ENCODE peak calls at places on chromosome 21, in eight cellular contexts. U is GM23248, B is hepatocyte, C is MM.1S, S is HCT116, Z is Karpas-422, M is neural progenitor cell, T is endothelial cell of umbilical vein. Y is an unnamed sample.

GRCh38 chr21:28154121-28154520 is 838.6 kb downstream of the LTN1 start:
- DNase-seq in U (no peak), B (no peak), C (no peak), S (no peak), Z (no peak), M (no peak), T (no peak), Y (no peak)

GRCh38 chr21:28342229-28342810 is 650.4 kb downstream of the LTN1 start:
- DNase-seq in U (no peak), B (no peak), C (no peak), S (no peak), Z (no peak), M (no peak), T (no peak), Y (peak; percentile 71)

GRCh38 chr21:15967661-15968060 is 237.9 kb downstream of the USP25 start:
- DNase-seq in U (peak; percentile 45), B (no peak), C (no peak), S (no peak), Z (no peak), M (no peak), T (no peak), Y (peak; percentile 72)

GRCh38 chr21:32994305-32994704 is 31.4 kb upstream of the OLIG2 start:
- DNase-seq in U (peak; percentile 54), B (peak; percentile 19), C (peak; percentile 59), S (no peak), Z (peak; percentile 54), M (no peak), T (peak; percentile 27), Y (peak; percentile 39)

GRCh38 chr21:31659286-31660133 is at the start of gene SOD1:
- DNase-seq in U (peak; percentile 97), B (peak; percentile 95), C (peak; percentile 100), S (peak; percentile 81), Z (peak; percentile 99), M (peak; percentile 94), T (peak; percentile 92), Y (peak; percentile 92)

GRCh38 chr21:31900121-31900895 is 27.5 kb downstream of the HUNK start:
- DNase-seq in U (no peak), B (peak; percentile 88), C (no peak), S (no peak), Z (peak; percentile 31), M (no peak), T (no peak), Y (no peak)

GRCh38 chr21:34834852-34835501 is 166.2 kb downstream of the CLIC6 start:
- DNase-seq in U (no peak), B (no peak), C (no peak), S (no peak), Z (no peak), M (no peak), T (no peak), Y (no peak)

GRCh38 chr21:33947451-33948095 is 32.0 kb upstream of the ATP5PO start:
- DNase-seq in U (peak; percentile 99), B (peak; percentile 94), C (peak; percentile 90), S (peak; percentile 93), Z (peak; percentile 40), M (peak; percentile 78), T (peak; percentile 95), Y (peak; percentile 98)

GRCh38 chr21:15298306-15298705 is 233.5 kb upstream of the NRIP1 start:
- DNase-seq in U (no peak), B (no peak), C (no peak), S (no peak), Z (no peak), M (no peak), T (peak; percentile 80), Y (no peak)

GRCh38 chr21:34075760-34076159 is 2.4 kb downstream of the MRPS6 start:
- DNase-seq in U (peak; percentile 49), B (no peak), C (no peak), S (no peak), Z (no peak), M (no peak), T (no peak), Y (peak; percentile 29)

GRCh38 chr21:31781737-31782136 is 49.8 kb upstream of the SCAF4 start:
- DNase-seq in U (peak; percentile 77), B (peak; percentile 62), C (no peak), S (no peak), Z (peak; percentile 56), M (no peak), T (no peak), Y (peak; percentile 30)

GRCh38 chr21:37375866-37376574 is 9.4 kb downstream of the DYRK1A start:
- DNase-seq in U (no peak), B (no peak), C (no peak), S (no peak), Z (no peak), M (no peak), T (no peak), Y (no peak)
- H4K20me1 ChIP-seq in U (peaks cover 18% of the 10 kb centered on the region), B (peaks cover 100% of the 10 kb centered on the region), C (peaks cover 99% of the 10 kb centered on the region), S (peaks cover 30% of the 10 kb centered on the region), Z (peaks cover 61% of the 10 kb centered on the region), M (peaks cover 100% of the 10 kb centered on the region), T (peaks cover 3% of the 10 kb centered on the region), Y (peaks cover 2% of the 10 kb centered on the region)

GRCh38 chr21:37044643-37045042 is 28.2 kb downstream of the PIGP start:
- DNase-seq in U (no peak), B (no peak), C (no peak), S (no peak), Z (no peak), M (no peak), T (no peak), Y (no peak)
- H3K4me1 ChIP-seq in U (no peaks in the 10 kb centered on the region), B (no peaks in the 10 kb centered on the region), C (no peaks in the 10 kb centered on the region), S (peaks cover 5% of the 10 kb centered on the region), Z (no peaks in the 10 kb centered on the region), M (peaks cover 23% of the 10 kb centered on the region), T (no peaks in the 10 kb centered on the region), Y (no peaks in the 10 kb centered on the region)

GRCh38 chr21:46317710-46318463 is 5.8 kb downstream of the C21orf58 start:
- DNase-seq in U (no peak), B (peak; percentile 64), C (no peak), S (no peak), Z (no peak), M (peak; percentile 25), T (no peak), Y (no peak)

GRCh38 chr21:46316708-46317324 is 6.9 kb downstream of the C21orf58 start:
- DNase-seq in U (no peak), B (no peak), C (no peak), S (no peak), Z (no peak), M (no peak), T (no peak), Y (no peak)

GRCh38 chr21:46320331-46320801 is 3.3 kb downstream of the C21orf58 start:
- DNase-seq in U (no peak), B (no peak), C (no peak), S (no peak), Z (no peak), M (no peak), T (peak; percentile 70), Y (no peak)

GRCh38 chr21:46318464-46318845 is 5.2 kb downstream of the C21orf58 start:
- DNase-seq in U (no peak), B (no peak), C (no peak), S (no peak), Z (no peak), M (no peak), T (no peak), Y (no peak)

GRCh38 chr21:46319192-46319591 is 4.5 kb downstream of the C21orf58 start:
- DNase-seq in U (no peak), B (no peak), C (no peak), S (no peak), Z (no peak), M (no peak), T (no peak), Y (no peak)
- H4K20me1 ChIP-seq in U (no peaks in the 10 kb centered on the region), B (no peaks in the 10 kb centered on the region), C (no peaks in the 10 kb centered on the region), S (no peaks in the 10 kb centered on the region), Z (no peaks in the 10 kb centered on the region), M (peaks cover 65% of the 10 kb centered on the region), T (no peaks in the 10 kb centered on the region), Y (no peaks in the 10 kb centered on the region)

DNA sequence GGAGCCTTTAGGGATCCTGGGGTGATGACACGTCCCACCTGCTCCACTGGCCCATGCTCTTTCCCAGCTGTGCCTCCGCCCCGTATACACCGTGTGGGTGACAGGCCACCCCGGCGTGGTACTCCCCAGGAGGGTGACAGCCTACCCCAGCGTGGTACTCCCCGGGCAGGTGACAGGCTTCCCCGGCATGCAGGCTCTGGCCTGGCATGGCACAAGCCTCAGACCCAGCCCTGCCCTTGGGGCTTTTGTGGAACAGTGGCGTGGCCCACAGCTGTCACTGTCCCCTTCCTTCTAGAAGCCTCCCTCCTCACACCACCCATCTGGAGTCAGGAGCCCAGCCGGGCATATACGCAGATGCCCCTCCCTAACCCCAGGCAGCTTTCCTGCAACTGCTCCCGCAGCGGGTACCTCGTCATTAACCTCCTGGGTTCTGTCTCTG is 4.7 kb upstream of the PFKL start:
- DNase-seq in U (no peak), B (no peak), C (no peak), S (no peak), Z (peak; percentile 51), M (no peak), T (no peak), Y (no peak)
- H3K4me1 ChIP-seq in U (peaks cover 4% of the 10 kb centered on the region), B (peaks cover 7% of the 10 kb centered on the region), C (peaks cover 13% of the 10 kb centered on the region), S (peaks cover 5% of the 10 kb centered on the region), Z (peaks cover 10% of the 10 kb centered on the region), M (peaks cover 4% of the 10 kb centered on the region), T (peaks cover 5% of the 10 kb centered on the region), Y (peaks cover 2% of the 10 kb centered on the region)

GRCh38 chr21:42864812-42865211 is 14.5 kb downstream of the WDR4 start:
- DNase-seq in U (peak; percentile 24), B (no peak), C (no peak), S (no peak), Z (no peak), M (no peak), T (no peak), Y (no peak)
- H4K20me1 ChIP-seq in U (no peaks in the 10 kb centered on the region), B (no peaks in the 10 kb centered on the region), C (peaks cover 76% of the 10 kb centered on the region), S (no peaks in the 10 kb centered on the region), Z (peaks cover 54% of the 10 kb centered on the region), M (peaks cover 28% of the 10 kb centered on the region), T (no peaks in the 10 kb centered on the region), Y (no peaks in the 10 kb centered on the region)

DNA sequence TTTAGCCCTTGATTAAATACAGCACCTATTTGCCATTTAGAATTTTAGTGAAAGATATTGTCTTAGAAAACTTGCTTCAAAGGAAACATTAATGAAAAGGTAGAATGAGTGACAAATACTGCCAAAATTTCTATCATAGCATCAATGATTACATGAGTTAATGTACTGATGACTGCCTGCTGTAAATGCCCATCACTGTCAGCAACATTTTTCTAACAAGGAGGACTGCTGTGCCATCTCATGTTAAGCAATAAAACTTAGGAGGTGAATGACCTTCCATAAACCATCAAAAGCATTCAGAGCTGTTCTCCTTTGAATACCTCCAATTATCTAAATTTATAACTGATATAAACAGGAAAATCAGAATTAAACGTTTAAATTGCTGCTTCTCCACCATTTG is 54.3 kb downstream of the GRIK1 start:
- DNase-seq in U (no peak), B (no peak), C (no peak), S (no peak), Z (no peak), M (no peak), T (no peak), Y (no peak)
- H3K4me1 ChIP-seq in U (no peaks in the 10 kb centered on the region), B (no peaks in the 10 kb centered on the region), C (no peaks in the 10 kb centered on the region), S (no peaks in the 10 kb centered on the region), Z (peaks cover 3% of the 10 kb centered on the region), M (no peaks in the 10 kb centered on the region), T (no peaks in the 10 kb centered on the region), Y (no peaks in the 10 kb centered on the region)

GRCh38 chr21:45800339-45801080 is 157.0 kb downstream of the PCBP3 start:
- DNase-seq in U (no peak), B (no peak), C (no peak), S (no peak), Z (no peak), M (no peak), T (no peak), Y (no peak)
- H4K20me1 ChIP-seq in U (no peaks in the 10 kb centered on the region), B (no peaks in the 10 kb centered on the region), C (no peaks in the 10 kb centered on the region), S (no peaks in the 10 kb centered on the region), Z (no peaks in the 10 kb centered on the region), M (no peaks in the 10 kb centered on the region), T (no peaks in the 10 kb centered on the region), Y (no peaks in the 10 kb centered on the region)

GRCh38 chr21:39834543-39834942 is 32.7 kb upstream of the PCP4 start:
- DNase-seq in U (no peak), B (no peak), C (no peak), S (no peak), Z (no peak), M (no peak), T (no peak), Y (no peak)
- H3K4me1 ChIP-seq in U (no peaks in the 10 kb centered on the region), B (no peaks in the 10 kb centered on the region), C (no peaks in the 10 kb centered on the region), S (no peaks in the 10 kb centered on the region), Z (no peaks in the 10 kb centered on the region), M (no peaks in the 10 kb centered on the region), T (no peaks in the 10 kb centered on the region), Y (no peaks in the 10 kb centered on the region)